ENCODE peak calls at places on chromosomes 4 and X, in six cellular contexts. One of them, this sample, is unnamed.
A peak's percentile ranks its signal among the peaks of the same experiment; 100 is the strongest.

GRCh38 chr4:1565598-1566295 is 118.4 kb downstream of the FAM53A start:
- DNase-seq in H9: no peak
- DNase-seq in endodermal cell: peak; percentile 45
- DNase-seq in colonic mucosa: no peak
- DNase-seq in left ventricle myocardium inferior: no peak
- DNase-seq in lower lobe of right lung: peak; percentile 42
- DNase-seq in this sample: peak; percentile 46

GRCh38 chrX:111259559-111259958 is 10.7 kb downstream of the CAPN6 start:
- DNase-seq in H9: no peak
- DNase-seq in endodermal cell: no peak
- DNase-seq in colonic mucosa: no peak
- DNase-seq in left ventricle myocardium inferior: no peak
- DNase-seq in lower lobe of right lung: no peak
- DNase-seq in this sample: no peak

GRCh38 chrX:10041383-10041782 is 74.2 kb downstream of the CLDN34 start:
- DNase-seq in H9: peak; percentile 34
- DNase-seq in endodermal cell: peak; percentile 58
- DNase-seq in colonic mucosa: no peak
- DNase-seq in left ventricle myocardium inferior: no peak
- DNase-seq in lower lobe of right lung: no peak
- DNase-seq in this sample: no peak

GRCh38 chrX:49139713-49140112 is 16.2 kb upstream of the GPKOW start:
- DNase-seq in H9: no peak
- DNase-seq in endodermal cell: no peak
- DNase-seq in colonic mucosa: no peak
- DNase-seq in left ventricle myocardium inferior: no peak
- DNase-seq in lower lobe of right lung: no peak
- DNase-seq in this sample: no peak

GRCh38 chr4:16608123-16608522 is 290.3 kb downstream of the LDB2 start:
- DNase-seq in H9: no peak
- DNase-seq in endodermal cell: no peak
- DNase-seq in colonic mucosa: no peak
- DNase-seq in left ventricle myocardium inferior: no peak
- DNase-seq in lower lobe of right lung: no peak
- DNase-seq in this sample: no peak

GRCh38 chrX:47218920-47219815 is 687 bp downstream of the CDK16 start:
- DNase-seq in H9: peak; percentile 55
- DNase-seq in endodermal cell: peak; percentile 77
- DNase-seq in colonic mucosa: peak; percentile 69
- DNase-seq in left ventricle myocardium inferior: peak; percentile 38
- DNase-seq in lower lobe of right lung: peak; percentile 61
- DNase-seq in this sample: peak; percentile 83

GRCh38 chr4:5752803-5753184 is 41.8 kb downstream of the EVC start:
- DNase-seq in H9: peak; percentile 46
- DNase-seq in endodermal cell: peak; percentile 73
- DNase-seq in colonic mucosa: no peak
- DNase-seq in left ventricle myocardium inferior: no peak
- DNase-seq in lower lobe of right lung: no peak
- DNase-seq in this sample: no peak

GRCh38 chr4:46432923-46433322 is 43.0 kb upstream of the GABRA2 start:
- DNase-seq in H9: no peak
- DNase-seq in endodermal cell: no peak
- DNase-seq in colonic mucosa: no peak
- DNase-seq in left ventricle myocardium inferior: no peak
- DNase-seq in lower lobe of right lung: no peak
- DNase-seq in this sample: no peak

GRCh38 chrX:139120760-139121159 is 409.2 kb upstream of the FGF13 start:
- DNase-seq in H9: no peak
- DNase-seq in endodermal cell: no peak
- DNase-seq in colonic mucosa: no peak
- DNase-seq in left ventricle myocardium inferior: no peak
- DNase-seq in lower lobe of right lung: no peak
- DNase-seq in this sample: no peak

GRCh38 chr4:123825596-123826291 is 429.1 kb downstream of the SPRY1 start:
- DNase-seq in H9: no peak
- DNase-seq in endodermal cell: no peak
- DNase-seq in colonic mucosa: no peak
- DNase-seq in left ventricle myocardium inferior: no peak
- DNase-seq in lower lobe of right lung: no peak
- DNase-seq in this sample: no peak

GRCh38 chrX:2498781-2499302 is 1.9 kb downstream of the DHRSX start:
- DNase-seq in H9: no peak
- DNase-seq in endodermal cell: no peak
- DNase-seq in colonic mucosa: peak; percentile 52
- DNase-seq in left ventricle myocardium inferior: no peak
- DNase-seq in lower lobe of right lung: no peak
- DNase-seq in this sample: no peak

GRCh38 chr4:110622841-110623709 is at the start of gene PITX2:
- DNase-seq in H9: peak; percentile 100
- DNase-seq in endodermal cell: peak; percentile 100
- DNase-seq in colonic mucosa: peak; percentile 96
- DNase-seq in left ventricle myocardium inferior: peak; percentile 74
- DNase-seq in lower lobe of right lung: peak; percentile 68
- DNase-seq in this sample: peak; percentile 97

GRCh38 chr4:48831532-48832015 is 686 bp downstream of the OCIAD1 start:
- DNase-seq in H9: no peak
- DNase-seq in endodermal cell: no peak
- DNase-seq in colonic mucosa: no peak
- DNase-seq in left ventricle myocardium inferior: no peak
- DNase-seq in lower lobe of right lung: no peak
- DNase-seq in this sample: no peak

GRCh38 chr4:38069271-38069760 is 109.1 kb downstream of the PTTG2 start:
- DNase-seq in H9: peak; percentile 65
- DNase-seq in endodermal cell: peak; percentile 88
- DNase-seq in colonic mucosa: peak; percentile 85
- DNase-seq in left ventricle myocardium inferior: no peak
- DNase-seq in lower lobe of right lung: no peak
- DNase-seq in this sample: no peak

GRCh38 chrX:20362268-20363002 is 95.7 kb upstream of the RPS6KA3 start:
- DNase-seq in H9: no peak
- DNase-seq in endodermal cell: no peak
- DNase-seq in colonic mucosa: no peak
- DNase-seq in left ventricle myocardium inferior: no peak
- DNase-seq in lower lobe of right lung: no peak
- DNase-seq in this sample: no peak

GRCh38 chrX:111244238-111244750 is 26.0 kb downstream of the CAPN6 start:
- DNase-seq in H9: no peak
- DNase-seq in endodermal cell: no peak
- DNase-seq in colonic mucosa: no peak
- DNase-seq in left ventricle myocardium inferior: no peak
- DNase-seq in lower lobe of right lung: no peak
- DNase-seq in this sample: no peak

GRCh38 chr4:24557036-24558022 is 27.0 kb downstream of the DHX15 start:
- DNase-seq in H9: no peak
- DNase-seq in endodermal cell: no peak
- DNase-seq in colonic mucosa: no peak
- DNase-seq in left ventricle myocardium inferior: no peak
- DNase-seq in lower lobe of right lung: no peak
- DNase-seq in this sample: no peak

GRCh38 chr4:173167793-173168395 is 717 bp upstream of the GALNT7 start:
- DNase-seq in H9: peak; percentile 66
- DNase-seq in endodermal cell: peak; percentile 80
- DNase-seq in colonic mucosa: peak; percentile 66
- DNase-seq in left ventricle myocardium inferior: no peak
- DNase-seq in lower lobe of right lung: peak; percentile 60
- DNase-seq in this sample: peak; percentile 46

GRCh38 chrX:11446951-11447350 is 153.7 kb downstream of the AMELX start:
- DNase-seq in H9: no peak
- DNase-seq in endodermal cell: no peak
- DNase-seq in colonic mucosa: no peak
- DNase-seq in left ventricle myocardium inferior: no peak
- DNase-seq in lower lobe of right lung: no peak
- DNase-seq in this sample: no peak

GRCh38 chr4:172547724-172548123 is 620.9 kb upstream of the GALNT7 start:
- DNase-seq in H9: no peak
- DNase-seq in endodermal cell: no peak
- DNase-seq in colonic mucosa: no peak
- DNase-seq in left ventricle myocardium inferior: no peak
- DNase-seq in lower lobe of right lung: no peak
- DNase-seq in this sample: no peak

GRCh38 chr4:38846015-38846414 is 10.6 kb downstream of the TLR6 start:
- DNase-seq in H9: no peak
- DNase-seq in endodermal cell: no peak
- DNase-seq in colonic mucosa: no peak
- DNase-seq in left ventricle myocardium inferior: no peak
- DNase-seq in lower lobe of right lung: no peak
- DNase-seq in this sample: no peak

GRCh38 chr4:98778206-98778605 is 119.8 kb upstream of the TSPAN5 start:
- DNase-seq in H9: no peak
- DNase-seq in endodermal cell: no peak
- DNase-seq in colonic mucosa: peak; percentile 52
- DNase-seq in left ventricle myocardium inferior: no peak
- DNase-seq in lower lobe of right lung: no peak
- DNase-seq in this sample: no peak

GRCh38 chr4:96099031-96099430 is 259.1 kb downstream of the PDHA2 start:
- DNase-seq in H9: no peak
- DNase-seq in endodermal cell: no peak
- DNase-seq in colonic mucosa: no peak
- DNase-seq in left ventricle myocardium inferior: no peak
- DNase-seq in lower lobe of right lung: no peak
- DNase-seq in this sample: no peak

GRCh38 chr4:56129431-56129861 is 180.7 kb downstream of the CEP135 start:
- DNase-seq in H9: peak; percentile 77
- DNase-seq in endodermal cell: peak; percentile 87
- DNase-seq in colonic mucosa: peak; percentile 76
- DNase-seq in left ventricle myocardium inferior: no peak
- DNase-seq in lower lobe of right lung: peak; percentile 55
- DNase-seq in this sample: no peak
- TF ChIP-seq CTCF in H9: peak; percentile 76
- TF ChIP-seq CTCF in endodermal cell: peak; percentile 82
- TF ChIP-seq CTCF in colonic mucosa: peak; percentile 53
- TF ChIP-seq CTCF in left ventricle myocardium inferior: no peak
- TF ChIP-seq CTCF in lower lobe of right lung: peak; percentile 18
- TF ChIP-seq CTCF in this sample: no peak

GRCh38 chr4:182448281-182449151 is 205.3 kb downstream of the TENM3 start:
- DNase-seq in H9: peak; percentile 95
- DNase-seq in endodermal cell: peak; percentile 97
- DNase-seq in colonic mucosa: peak; percentile 71
- DNase-seq in left ventricle myocardium inferior: peak; percentile 92
- DNase-seq in lower lobe of right lung: peak; percentile 86
- DNase-seq in this sample: peak; percentile 94

GRCh38 chr4:182453830-182454229 is 210.6 kb downstream of the TENM3 start:
- DNase-seq in H9: no peak
- DNase-seq in endodermal cell: no peak
- DNase-seq in colonic mucosa: no peak
- DNase-seq in left ventricle myocardium inferior: no peak
- DNase-seq in lower lobe of right lung: no peak
- DNase-seq in this sample: no peak

GRCh38 chr4:182449960-182450359 is 206.8 kb downstream of the TENM3 start:
- DNase-seq in H9: no peak
- DNase-seq in endodermal cell: no peak
- DNase-seq in colonic mucosa: no peak
- DNase-seq in left ventricle myocardium inferior: no peak
- DNase-seq in lower lobe of right lung: no peak
- DNase-seq in this sample: no peak

GRCh38 chr4:182447938-182448280 is 204.7 kb downstream of the TENM3 start:
- DNase-seq in H9: no peak
- DNase-seq in endodermal cell: no peak
- DNase-seq in colonic mucosa: no peak
- DNase-seq in left ventricle myocardium inferior: no peak
- DNase-seq in lower lobe of right lung: no peak
- DNase-seq in this sample: no peak

DNA sequence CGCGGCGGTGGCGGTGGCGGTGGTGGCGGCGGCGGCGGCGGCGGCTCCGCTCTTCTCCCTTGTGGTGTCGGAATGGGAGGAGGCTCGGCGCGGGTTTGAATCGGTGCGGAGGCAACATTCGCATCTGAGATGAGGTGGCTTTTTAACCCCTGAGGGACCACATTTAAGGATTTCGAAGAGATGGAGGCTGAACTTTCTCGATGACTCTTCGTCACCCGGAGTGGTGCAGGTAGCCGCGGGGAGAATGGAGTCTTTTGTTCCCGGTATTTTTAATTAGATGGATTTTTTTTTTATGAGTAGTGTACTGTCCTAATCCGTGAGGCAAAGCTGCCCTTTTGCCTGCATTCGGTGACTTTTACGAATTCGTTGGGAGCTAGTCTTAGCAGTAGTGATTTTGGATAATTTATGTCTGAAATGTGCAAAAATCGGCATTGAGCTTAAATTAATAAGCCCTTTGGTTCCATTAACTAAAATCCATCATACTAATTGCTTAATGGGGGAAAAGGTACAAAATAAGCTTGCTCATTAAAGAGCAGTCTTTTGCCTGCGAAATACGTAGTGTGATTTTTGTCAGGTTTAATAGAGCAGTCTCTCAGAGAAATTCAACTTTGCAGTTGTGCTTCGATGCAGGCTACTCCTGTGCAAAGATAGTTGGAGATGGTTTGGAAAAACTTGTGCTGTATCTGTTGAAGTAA is 206.1 kb downstream of the TENM3 start:
- DNase-seq in H9: peak; percentile 75
- DNase-seq in endodermal cell: no peak
- DNase-seq in colonic mucosa: peak; percentile 19
- DNase-seq in left ventricle myocardium inferior: no peak
- DNase-seq in lower lobe of right lung: no peak
- DNase-seq in this sample: no peak
- H3K27ac ChIP-seq in H9: peak overlapping the region; percentile 7
- H3K27ac ChIP-seq in endodermal cell: peak overlapping the region; percentile 74
- H3K27ac ChIP-seq in colonic mucosa: no peak overlapping the region
- H3K27ac ChIP-seq in left ventricle myocardium inferior: peak overlapping the region; percentile 66
- H3K27ac ChIP-seq in lower lobe of right lung: no peak overlapping the region
- H3K27ac ChIP-seq in this sample: peak overlapping the region; percentile 82

DNA sequence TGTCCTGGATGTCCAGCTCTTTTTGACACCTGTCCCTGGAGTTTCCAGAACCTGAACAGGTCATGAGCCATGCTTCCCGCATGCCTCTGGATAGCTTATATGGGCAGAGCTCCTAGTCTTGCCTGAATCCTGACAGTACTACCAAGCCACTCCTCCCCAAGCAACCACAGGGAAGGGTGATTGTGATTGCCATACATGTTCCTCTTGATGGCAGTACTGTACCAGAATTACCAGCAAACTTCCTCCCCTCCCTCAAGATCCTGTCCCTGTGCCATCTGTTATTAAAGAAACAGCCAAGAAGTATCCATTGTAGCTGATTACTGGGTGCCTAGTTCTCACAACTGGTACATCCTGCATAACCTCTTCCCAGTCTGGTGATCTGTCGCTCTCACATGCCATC is 264.3 kb upstream of the AGTR2 start:
- DNase-seq in H9: peak; percentile 28
- DNase-seq in endodermal cell: no peak
- DNase-seq in colonic mucosa: no peak
- DNase-seq in left ventricle myocardium inferior: no peak
- DNase-seq in lower lobe of right lung: no peak
- DNase-seq in this sample: no peak
- TF ChIP-seq CTCF in H9: no peak
- TF ChIP-seq CTCF in endodermal cell: no peak
- TF ChIP-seq CTCF in colonic mucosa: no peak
- TF ChIP-seq CTCF in left ventricle myocardium inferior: no peak
- TF ChIP-seq CTCF in lower lobe of right lung: no peak
- TF ChIP-seq CTCF in this sample: no peak

GRCh38 chr4:7498406-7499200 is 63.9 kb upstream of the PSAPL1 start:
- DNase-seq in H9: no peak
- DNase-seq in endodermal cell: no peak
- DNase-seq in colonic mucosa: no peak
- DNase-seq in left ventricle myocardium inferior: no peak
- DNase-seq in lower lobe of right lung: no peak
- DNase-seq in this sample: no peak
- H3K27ac ChIP-seq in H9: no peak overlapping the region
- H3K27ac ChIP-seq in endodermal cell: no peak overlapping the region
- H3K27ac ChIP-seq in colonic mucosa: no peak overlapping the region
- H3K27ac ChIP-seq in left ventricle myocardium inferior: no peak overlapping the region
- H3K27ac ChIP-seq in lower lobe of right lung: no peak overlapping the region
- H3K27ac ChIP-seq in this sample: no peak overlapping the region

This sample was measured in psoas muscle.